ENCODE peak calls at places on chromosomes 7 and 10, in ten cellular contexts. L is OCI-LY7; V is M059J; A is tibial artery; U is AG08396; J is SW480; Q is stimulated activated CD8-positive, alpha-beta memory T cell treated with anti-CD3 and anti-CD28 coated beads, Interleukin-4, amount 100 ng/mL, for 1 hour; P is GM20000; W is NCI-H187 treated with DMSO at 0.1 percent for 48 hours; M is uterus. S is an unnamed sample.

GRCh38 chr7:32583791-32584190 is 88.5 kb downstream of the AVL9 start:
- DNase-seq in Q (no peak), A (no peak), U (peak; percentile 52), V (no peak), W (no peak), J (no peak), L (no peak), P (no peak), M (no peak), S (peak; percentile 94)

GRCh38 chr7:2353650-2354172 is 916 bp upstream of the EIF3B start:
- DNase-seq in A (peak; percentile 84), J (peak; percentile 92), W (peak; percentile 4), M (peak; percentile 87), V (peak; percentile 82), P (peak; percentile 95), Q (peak; percentile 74), L (peak; percentile 94), U (peak; percentile 97), S (peak; percentile 87)

GRCh38 chr10:67076175-67076574 is 150.3 kb downstream of the LRRTM3 start:
- DNase-seq in P (no peak), V (no peak), J (no peak), Q (no peak), M (no peak), U (no peak), A (no peak), W (no peak), L (no peak), S (no peak)

GRCh38 chr10:86402283-86402931 is 35.8 kb upstream of the GRID1 start:
- DNase-seq in U (peak; percentile 42), Q (no peak), W (no peak), A (no peak), L (no peak), J (no peak), V (peak; percentile 50), P (no peak), M (no peak), S (peak; percentile 67)

GRCh38 chr7:26199301-26200112 is 1.0 kb downstream of the HNRNPA2B1 start:
- DNase-seq in P (no peak), J (peak; percentile 77), W (no peak), A (peak; percentile 70), U (peak; percentile 28), M (peak; percentile 74), Q (peak; percentile 28), L (peak; percentile 73), V (peak; percentile 52), S (peak; percentile 56)

GRCh38 chr10:110617455-110618162 is 26.5 kb upstream of the RBM20 start:
- DNase-seq in P (no peak), L (peak; percentile 31), A (no peak), V (no peak), W (no peak), U (no peak), J (no peak), M (no peak), Q (no peak), S (no peak)

GRCh38 chr10:5738427-5738826 is 53.8 kb downstream of the TASOR2 start:
- DNase-seq in M (no peak), U (no peak), Q (no peak), P (no peak), W (no peak), L (no peak), J (no peak), V (no peak), A (no peak), S (no peak)

GRCh38 chr7:18786796-18787195 is 291.2 kb downstream of the HDAC9 start:
- DNase-seq in W (no peak), J (no peak), Q (no peak), U (no peak), M (no peak), V (no peak), L (no peak), P (no peak), A (no peak), S (no peak)

GRCh38 chr7:100603697-100604077 is 1.5 kb downstream of the PCOLCE start:
- DNase-seq in M (no peak), L (no peak), V (peak; percentile 49), A (no peak), P (no peak), W (no peak), Q (no peak), J (no peak), U (peak; percentile 50), S (peak; percentile 55)

GRCh38 chr7:26156454-26157365 is 4.7 kb downstream of the NFE2L3 start:
- DNase-seq in Q (no peak), J (peak; percentile 92), W (no peak), L (peak; percentile 47), P (peak; percentile 61), A (no peak), V (peak; percentile 95), M (no peak), U (peak; percentile 78), S (peak; percentile 92)

GRCh38 chr10:132476146-132477065 is 61.2 kb upstream of the INPP5A start:
- DNase-seq in A (no peak), Q (no peak), U (no peak), V (no peak), P (no peak), L (no peak), J (peak; percentile 50), M (no peak), W (no peak), S (no peak)

GRCh38 chr7:129643545-129644170 is 32.1 kb downstream of the NRF1 start:
- DNase-seq in P (no peak), L (no peak), U (no peak), Q (no peak), W (no peak), M (no peak), V (no peak), A (no peak), J (no peak), S (no peak)

GRCh38 chr7:55472928-55473725 is 99.2 kb downstream of the VOPP1 start:
- DNase-seq in P (no peak), V (no peak), M (no peak), W (no peak), U (no peak), Q (no peak), L (no peak), A (no peak), J (no peak), S (no peak)

GRCh38 chr7:205117-206010 is 13.0 kb downstream of the FAM20C start:
- DNase-seq in Q (no peak), W (no peak), J (no peak), U (no peak), P (no peak), L (no peak), V (no peak), M (no peak), A (no peak), S (no peak)

GRCh38 chr7:13742719-13743640 is 246.5 kb downstream of the ETV1 start:
- DNase-seq in V (peak; percentile 73), W (no peak), P (no peak), L (peak; percentile 1), Q (no peak), M (no peak), J (peak; percentile 63), A (no peak), U (peak; percentile 17), S (peak; percentile 33)

GRCh38 chr10:974785-975074 is 13.5 kb upstream of the GTPBP4 start:
- DNase-seq in Q (no peak), W (peak; percentile 35), M (no peak), P (no peak), V (no peak), L (no peak), A (no peak), U (no peak), J (no peak), S (no peak)

GRCh38 chr10:75695994-75696393 is 264.6 kb downstream of the LRMDA start:
- DNase-seq in L (no peak), W (no peak), V (no peak), P (no peak), Q (no peak), A (no peak), J (no peak), U (no peak), M (no peak), S (no peak)

GRCh38 chr10:51097546-51097945 is 23.3 kb downstream of the PRKG1 start:
- DNase-seq in P (no peak), A (no peak), M (no peak), L (no peak), W (no peak), Q (no peak), V (peak; percentile 64), J (no peak), U (no peak), S (peak; percentile 90)

GRCh38 chr7:141956084-141956483 is 9.3 kb upstream of the CLEC5A start:
- DNase-seq in M (no peak), W (no peak), U (no peak), L (no peak), A (no peak), P (no peak), Q (no peak), V (no peak), J (no peak), S (no peak)

GRCh38 chr7:75565129-75565528 is 73.0 kb downstream of the SPDYE5 start:
- DNase-seq in W (no peak), A (no peak), U (peak; percentile 82), M (peak; percentile 47), Q (no peak), J (no peak), L (no peak), V (peak; percentile 99), P (no peak), S (peak; percentile 97)

GRCh38 chr10:17344206-17344605 is 110.2 kb downstream of the ST8SIA6 start:
- DNase-seq in Q (no peak), A (no peak), V (peak; percentile 2), U (no peak), M (no peak), W (no peak), J (no peak), P (no peak), L (no peak), S (peak; percentile 9)

GRCh38 chr10:121002586-121003205 is 151.5 kb downstream of the WDR11 start:
- DNase-seq in Q (no peak), L (no peak), V (peak; percentile 18), W (no peak), M (no peak), J (peak; percentile 45), P (no peak), U (no peak), A (no peak), S (no peak)

GRCh38 chr7:27647052-27647451 is 15.6 kb downstream of the HIBADH start:
- DNase-seq in V (peak; percentile 77), A (no peak), U (no peak), P (no peak), L (no peak), W (no peak), M (no peak), J (no peak), Q (no peak), S (peak; percentile 69)

GRCh38 chr10:38118072-38118807 is 24.1 kb downstream of the ZNF37A start:
- DNase-seq in P (no peak), A (no peak), M (no peak), Q (no peak), V (no peak), J (no peak), U (no peak), L (no peak), W (no peak), S (peak; percentile 14)

GRCh38 chr10:37885850-37886249 is 28.4 kb upstream of the ZNF248 start:
- DNase-seq in Q (no peak), P (no peak), U (no peak), M (no peak), A (no peak), W (no peak), J (no peak), V (no peak), L (no peak), S (no peak)

GRCh38 chr10:56622335-56622973 is 261.4 kb upstream of the ZWINT start:
- DNase-seq in A (no peak), U (no peak), Q (no peak), L (peak; percentile 65), P (peak; percentile 25), V (peak; percentile 1), J (peak; percentile 22), W (no peak), M (no peak), S (no peak)